ENCODE peak calls at places on chromosomes 11 and 22, in seven cellular contexts. O is neuronal stem cell, M is cardiac muscle cell, H is right lobe of liver, R is OCI-LY7, Y is kidney, B is body of pancreas. E is an unnamed sample. For H3K9me3, the result is how much of the 10 kb centered on the place peaks cover.

GRCh38 chr11:60950933-60951610 is 904 bp downstream of the SLC15A3 start:
- DNase-seq in M (no peak), H (no peak), R (no peak), O (no peak), Y (peak), B (no peak), E (no peak)

GRCh38 chr11:13229136-13229535 is 48.5 kb upstream of the BMAL1 start:
- DNase-seq in R (no peak), O (no peak), M (no peak), Y (no peak), H (no peak), B (no peak), E (no peak)

GRCh38 chr11:36456136-36456535 is 53.9 kb downstream of the TRAF6 start:
- DNase-seq in H (no peak), M (no peak), B (no peak), R (no peak), Y (no peak), O (no peak), E (no peak)

GRCh38 chr11:67356867-67357561 is 3.7 kb upstream of the POLD4 start:
- DNase-seq in B (peak), Y (no peak), O (peak), H (no peak), R (peak), M (peak), E (peak)

GRCh38 chr11:91513734-91514133 is 710.9 kb upstream of the FAT3 start:
- DNase-seq in Y (no peak), M (no peak), R (no peak), H (no peak), B (no peak), O (no peak), E (no peak)

GRCh38 chr11:69328231-69328630 is 34.3 kb downstream of the MYEOV start:
- DNase-seq in Y (no peak), M (no peak), H (peak), B (no peak), O (no peak), R (no peak), E (no peak)

GRCh38 chr22:25775501-25775900 is 33.5 kb downstream of the MYO18B start:
- DNase-seq in M (no peak), R (no peak), B (no peak), O (peak), H (no peak), Y (no peak), E (no peak)

GRCh38 chr22:42404266-42404665 is 27.9 kb downstream of the NFAM1 start:
- DNase-seq in H (no peak), R (no peak), M (no peak), Y (no peak), O (no peak), B (no peak), E (no peak)

GRCh38 chr11:102111787-102112653 is 1.8 kb downstream of the YAP1 start:
- DNase-seq in O (no peak), B (peak), M (peak), H (peak), R (no peak), Y (no peak), E (peak)

GRCh38 chr11:128890543-128891409 is at the start of gene KCNJ5:
- DNase-seq in R (no peak), B (peak), O (no peak), M (peak), H (no peak), Y (peak), E (peak)

GRCh38 chr11:7665473-7666291 is 7.6 kb downstream of the CYB5R2 start:
- DNase-seq in Y (peak), R (peak), H (peak), M (peak), B (peak), O (no peak), E (peak)

GRCh38 chr11:34667810-34668582 is 47.1 kb downstream of the EHF start:
- DNase-seq in Y (no peak), H (no peak), B (no peak), O (no peak), R (no peak), M (no peak), E (no peak)

GRCh38 chr11:8756201-8756600 is 73.6 kb downstream of the RPL27A start:
- DNase-seq in M (no peak), H (no peak), Y (no peak), O (no peak), R (no peak), B (peak), E (no peak)

GRCh38 chr11:15493921-15494630 is 379.4 kb downstream of the INSC start:
- DNase-seq in Y (no peak), R (no peak), H (peak), B (peak), O (no peak), M (no peak), E (no peak)

GRCh38 chr11:69605737-69606526 is 35.0 kb upstream of the CCND1 start:
- DNase-seq in Y (no peak), M (no peak), B (no peak), R (no peak), O (no peak), H (no peak), E (no peak)

GRCh38 chr11:114774599-114775365 is 96.5 kb downstream of the NXPE2 start:
- DNase-seq in H (no peak), O (peak), B (no peak), Y (no peak), R (peak), M (peak), E (no peak)

GRCh38 chr11:48044577-48044976 is 64.2 kb downstream of the PTPRJ start:
- DNase-seq in B (no peak), O (no peak), R (no peak), H (no peak), Y (peak), M (no peak), E (no peak)
- H3K27ac ChIP-seq in B (no peak), O (no peak), R (peak), H (no peak), Y (no peak), M (no peak), E (no peak)

DNA sequence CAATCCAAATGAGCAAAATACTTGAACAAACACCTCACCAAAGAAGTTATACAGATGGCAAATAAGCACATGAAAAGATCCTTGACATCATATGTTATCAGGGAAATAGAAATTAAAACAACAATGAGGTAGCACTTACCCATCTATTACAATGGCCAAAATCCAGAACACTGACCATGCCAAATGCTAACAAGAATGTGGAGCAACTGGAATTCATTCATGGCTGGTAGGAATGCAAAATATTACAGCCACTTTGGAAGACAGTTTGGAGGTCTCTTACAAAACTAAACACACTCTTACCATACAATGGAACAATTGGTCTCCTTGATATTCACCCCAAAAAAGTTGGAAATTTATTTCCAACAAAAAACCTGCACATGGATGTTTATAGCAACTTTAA is 19.1 kb upstream of the FAM181B start:
- DNase-seq in B (no peak), M (no peak), O (no peak), H (no peak), Y (no peak), R (no peak), E (no peak)
- H3K9me3 ChIP-seq in B (under half), M (under half), O (under half), H (under half), Y (under half), R (under half), E (under half)

GRCh38 chr22:39182478-39183030 is 30.1 kb upstream of the CBX7 start:
- DNase-seq in R (no peak), Y (no peak), B (no peak), M (no peak), O (no peak), H (peak), E (no peak)

GRCh38 chr22:39188809-39189208 is 36.3 kb upstream of the CBX7 start:
- DNase-seq in H (no peak), Y (peak), O (no peak), M (no peak), B (peak), R (no peak), E (no peak)

GRCh38 chr22:39183991-39184585 is 31.6 kb upstream of the CBX7 start:
- DNase-seq in B (peak), H (no peak), M (peak), R (no peak), Y (peak), O (no peak), E (peak)

GRCh38 chr22:39184586-39185577 is 32.4 kb upstream of the CBX7 start:
- DNase-seq in M (no peak), R (no peak), O (no peak), B (no peak), H (no peak), Y (peak), E (peak)

DNA sequence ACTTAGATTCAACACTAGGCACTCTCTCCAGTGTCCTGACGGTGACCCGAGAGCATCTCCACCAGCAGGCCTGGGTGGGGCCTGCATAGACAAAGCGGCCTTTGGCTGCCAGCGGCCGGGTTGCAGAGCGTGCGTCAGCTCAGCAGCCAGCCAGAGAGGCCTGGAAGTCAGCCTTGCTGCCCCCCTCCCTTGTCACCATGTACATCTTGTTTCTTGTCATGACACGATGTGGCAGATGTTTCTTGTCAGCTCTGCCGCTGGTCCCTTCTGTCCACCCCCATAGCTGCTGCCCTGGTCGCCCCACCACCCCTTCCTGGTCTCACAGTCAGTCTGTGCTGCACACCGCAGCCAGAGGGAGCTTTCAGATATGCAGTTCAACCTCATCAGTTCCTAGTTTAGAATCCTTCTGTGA is 33.1 kb upstream of the CBX7 start:
- DNase-seq in Y (peak), H (no peak), O (no peak), R (no peak), M (no peak), B (no peak), E (no peak)
- H3K27ac ChIP-seq in Y (peak), H (peak), O (no peak), R (no peak), M (no peak), B (no peak), E (peak)

GRCh38 chr11:100240051-100240450 is 447.0 kb upstream of the ARHGAP42 start:
- DNase-seq in Y (no peak), B (no peak), M (no peak), R (no peak), H (no peak), O (no peak), E (no peak)
- H3K9me3 ChIP-seq in Y (under half), B (under half), M (under half), R (under half), H (under half), O (under half), E (under half)

DNA sequence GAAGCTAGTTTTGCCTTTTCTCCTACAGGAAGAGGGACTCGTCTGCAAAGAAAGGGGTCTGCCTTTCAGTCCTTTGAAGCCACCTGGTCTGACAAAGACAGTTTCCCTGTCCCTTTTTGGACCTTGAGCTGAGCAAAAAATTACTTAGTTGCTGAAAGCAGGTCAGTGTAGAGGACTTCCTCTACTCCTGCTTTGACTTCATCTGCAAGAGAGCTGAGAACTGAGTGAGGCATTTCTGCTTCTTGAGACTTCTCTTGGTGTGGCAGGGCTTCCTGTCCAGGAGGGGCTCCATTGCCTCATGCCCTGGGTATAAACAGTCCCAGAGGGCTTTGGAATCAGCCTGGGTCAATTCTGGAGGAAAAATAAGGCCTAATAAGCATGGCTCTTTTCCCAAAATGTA is 73.1 kb downstream of the ZNRF3 start:
- DNase-seq in O (no peak), Y (no peak), H (no peak), M (no peak), B (no peak), R (peak), E (no peak)
- H3K27ac ChIP-seq in O (peak), Y (no peak), H (no peak), M (peak), B (no peak), R (peak), E (no peak)

DNA sequence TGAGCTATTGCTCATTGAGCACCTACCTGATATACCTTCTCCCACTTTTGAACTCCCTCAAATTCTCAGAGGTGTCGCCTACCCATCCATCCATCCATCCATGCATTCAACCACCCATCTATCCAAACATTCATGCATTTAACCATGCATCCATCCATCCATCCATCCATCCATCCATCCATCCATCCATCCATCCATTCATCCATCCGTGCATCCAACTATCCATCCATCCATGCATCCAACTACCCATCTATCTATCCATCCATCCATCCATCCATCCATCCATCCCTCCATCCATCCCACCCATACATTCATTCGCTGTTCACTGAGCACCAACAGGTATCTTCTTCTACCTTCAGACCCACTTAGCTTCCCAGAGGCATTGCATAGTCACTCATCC is 342.8 kb downstream of the CTTN start:
- DNase-seq in R (no peak), M (no peak), B (no peak), O (no peak), Y (no peak), H (no peak), E (no peak)
- H3K9me3 ChIP-seq in R (under half), M (under half), B (under half), O (under half), Y (under half), H (under half), E (under half)

GRCh38 chr22:38601221-38601764 is 31.3 kb upstream of the DMC1 start:
- DNase-seq in M (no peak), R (no peak), Y (no peak), B (no peak), H (no peak), O (no peak), E (no peak)

GRCh38 chr22:38599466-38599865 is 29.5 kb upstream of the DMC1 start:
- DNase-seq in H (no peak), R (no peak), O (no peak), M (no peak), Y (no peak), B (no peak), E (no peak)
- H3K27ac ChIP-seq in H (no peak), R (no peak), O (no peak), M (no peak), Y (no peak), B (no peak), E (no peak)